ENCODE peak calls at places on chromosomes 2 and 18, in ten cellular contexts. V is activated CD8-positive, alpha-beta T cell treated with anti-CD3 and anti-CD28 coated beads for 36 hours; O is foreskin fibroblast; N is brain microvascular endothelial cell; A is BJ; Y is astrocyte; H is chondrocyte; U is mesothelial cell of epicardium; F is BE2C; D is heart right ventricle. X is an unnamed sample.
A peak's percentile ranks its signal among the peaks of the same experiment; 100 is the strongest.

GRCh38 chr2:227462972-227463931 is 8.7 kb upstream of the AGFG1 start:
- DNase-seq in V (peak; percentile 62), Y (no peak), F (no peak), A (no peak), U (no peak), D (no peak), H (no peak), O (no peak), N (no peak), X (no peak)

GRCh38 chr2:73920577-73921545 is 5.8 kb upstream of the DGUOK start:
- DNase-seq in V (peak; percentile 74), O (no peak), D (peak; percentile 19), Y (no peak), F (peak; percentile 71), A (no peak), N (no peak), U (no peak), H (no peak), X (peak; percentile 22)

GRCh38 chr2:216109962-216110614 is 940 bp downstream of the XRCC5 start:
- DNase-seq in H (no peak), D (no peak), A (no peak), N (peak; percentile 3), V (no peak), U (no peak), O (no peak), F (no peak), Y (peak; percentile 33), X (no peak)

GRCh38 chr2:240619506-240620148 is 5.7 kb upstream of the GPR35 start:
- DNase-seq in H (peak; percentile 81), V (peak; percentile 23), Y (no peak), N (no peak), D (no peak), O (no peak), F (peak; percentile 4), A (no peak), U (no peak), X (no peak)

GRCh38 chr2:165927774-165928173 is 25.8 kb downstream of the TTC21B start:
- DNase-seq in F (no peak), A (no peak), N (no peak), Y (no peak), D (no peak), O (no peak), H (no peak), V (no peak), U (no peak), X (no peak)

GRCh38 chr2:85531585-85531984 is 7.4 kb upstream of the MAT2A start:
- DNase-seq in O (no peak), N (no peak), A (no peak), Y (no peak), U (no peak), D (no peak), H (no peak), F (no peak), V (no peak), X (no peak)

GRCh38 chr2:80573167-80573566 is 268.6 kb upstream of the LRRTM1 start:
- DNase-seq in D (no peak), N (no peak), O (no peak), H (no peak), U (no peak), A (no peak), Y (no peak), V (no peak), F (no peak), X (no peak)

GRCh38 chr2:25252291-25253152 is 84.1 kb upstream of the POMC start:
- DNase-seq in F (peak; percentile 91), N (peak; percentile 31), V (peak; percentile 70), O (peak; percentile 29), H (no peak), A (no peak), U (peak; percentile 91), D (peak; percentile 72), Y (peak; percentile 44), X (peak; percentile 97)

GRCh38 chr2:38750011-38750792 is 959 bp downstream of the SRSF7 start:
- DNase-seq in H (no peak), O (peak; percentile 39), N (no peak), D (peak; percentile 65), A (no peak), F (peak; percentile 42), U (no peak), Y (no peak), V (peak; percentile 61), X (no peak)

GRCh38 chr18:24672165-24672950 is 211.9 kb downstream of the HRH4 start:
- DNase-seq in O (no peak), V (peak; percentile 7), D (no peak), N (no peak), H (no peak), F (no peak), U (no peak), A (no peak), Y (no peak), X (no peak)

GRCh38 chr18:13627639-13628038 is 98.7 kb downstream of the FAM210A start:
- DNase-seq in D (no peak), H (no peak), O (no peak), A (no peak), Y (no peak), F (no peak), N (no peak), U (no peak), V (no peak), X (no peak)

GRCh38 chr18:37484893-37485834 is 80.4 kb downstream of the CELF4 start:
- DNase-seq in N (no peak), O (peak; percentile 17), V (peak; percentile 38), F (no peak), H (no peak), D (no peak), Y (no peak), A (no peak), U (peak; percentile 51), X (no peak)
- TF ChIP-seq CTCF in N (no peak), O (no peak), V (no peak), F (no peak), H (peak; percentile 62), D (peak; percentile 14), Y (no peak), A (peak; percentile 19), U (peak; percentile 36), X (peak; percentile 51)

GRCh38 chr18:78362198-78362597 is 617.4 kb upstream of the SALL3 start:
- DNase-seq in O (no peak), N (no peak), D (no peak), A (no peak), F (no peak), Y (no peak), U (no peak), H (no peak), V (no peak), X (no peak)
- TF ChIP-seq CTCF in O (no peak), N (no peak), D (no peak), A (no peak), F (no peak), Y (no peak), U (no peak), H (no peak), V (no peak), X (no peak)

DNA sequence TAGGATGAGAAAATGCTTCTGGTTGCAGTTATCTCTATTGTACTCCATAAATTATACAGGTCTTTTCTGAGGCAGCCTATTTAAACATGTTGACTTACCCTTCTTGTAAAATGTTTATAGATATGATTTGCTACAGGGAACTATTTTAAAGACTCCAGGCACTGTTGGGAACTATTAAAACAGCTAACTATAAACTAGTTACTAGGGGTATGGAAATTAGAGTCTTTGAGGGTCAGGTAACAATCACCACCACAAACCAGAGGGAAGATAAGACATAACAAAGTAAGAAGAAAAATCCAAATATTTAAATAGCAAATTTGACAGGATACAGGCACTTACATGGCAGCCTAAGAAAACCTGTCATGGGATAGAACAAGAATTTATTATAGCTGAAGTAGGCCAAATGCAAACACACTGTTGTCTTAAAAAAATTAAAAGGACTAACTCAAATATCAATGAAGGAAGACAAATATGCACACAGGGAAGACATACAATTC is 251.0 kb upstream of the CWC22 start:
- DNase-seq in A (no peak), O (no peak), D (no peak), U (no peak), F (no peak), Y (no peak), N (no peak), V (no peak), H (no peak), X (no peak)
- TF ChIP-seq CTCF in A (no peak), O (no peak), D (no peak), U (no peak), F (no peak), Y (no peak), N (no peak), V (no peak), H (no peak), X (no peak)

DNA sequence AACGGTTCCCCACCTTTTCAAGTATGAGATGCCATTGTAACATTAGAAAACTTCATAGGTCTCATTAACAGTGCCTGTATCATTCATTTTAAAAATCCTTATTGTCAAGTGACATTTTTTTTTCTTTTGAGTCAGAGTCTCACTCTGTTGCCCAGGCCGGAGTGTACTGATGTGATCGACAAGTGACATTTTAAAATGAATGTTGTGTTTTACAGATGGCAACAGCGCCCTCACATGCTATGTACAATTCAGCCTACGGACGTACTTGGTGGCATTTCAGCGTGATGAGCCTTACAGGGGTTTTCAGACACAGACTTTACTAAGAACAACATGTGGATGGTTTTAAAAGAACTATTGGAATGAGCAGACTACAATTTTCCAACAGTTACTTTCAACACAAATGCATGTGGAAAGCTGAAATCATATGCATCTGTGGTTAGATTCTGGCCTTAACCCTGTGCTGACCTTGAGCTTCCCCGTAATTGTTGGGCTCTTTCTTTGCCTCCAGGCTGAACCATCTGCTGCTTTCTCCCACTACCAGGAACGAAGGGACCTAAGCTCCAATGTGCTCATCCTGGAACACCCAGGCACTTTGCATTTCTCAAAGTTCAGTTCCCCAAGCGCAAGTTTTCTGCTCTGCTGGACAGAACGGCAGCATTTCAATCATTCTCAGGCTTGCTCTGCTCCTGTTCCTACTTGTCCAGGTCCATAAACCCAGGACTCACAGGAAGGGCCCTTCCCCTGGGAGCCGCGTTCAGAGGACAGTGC is 119.9 kb upstream of the NDUFV2 start:
- DNase-seq in U (no peak), V (peak; percentile 52), Y (peak; percentile 84), O (peak; percentile 80), A (peak; percentile 93), F (peak; percentile 51), D (no peak), N (peak; percentile 68), H (no peak), X (no peak)
- TF ChIP-seq CTCF in U (no peak), V (no peak), Y (peak; percentile 46), O (peak; percentile 41), A (peak; percentile 55), F (peak; percentile 58), D (peak; percentile 20), N (peak; percentile 75), H (peak; percentile 95), X (peak; percentile 47)